ENCODE peak calls at places on chromosomes 4 and X, in ten cellular contexts. Y is stomach, U is body of pancreas, Z is lower leg skin, H is esophagus squamous epithelium, T is prostate gland, L is HCT116, Q is H54, F is breast epithelium, D is uterus. M is an unnamed sample.
A peak's percentile ranks its signal among the peaks of the same experiment; 100 is the strongest.

GRCh38 chrX:13748486-13748885 is 13.9 kb downstream of the OFD1 start:
- DNase-seq in Y (no peak), U (no peak), Z (no peak), H (no peak), T (no peak), L (no peak), Q (no peak), F (no peak), D (no peak), M (no peak)

GRCh38 chrX:104330966-104331365 is 76.2 kb upstream of the ESX1 start:
- DNase-seq in Y (no peak), U (no peak), Z (no peak), H (no peak), T (no peak), L (no peak), Q (no peak), F (no peak), D (no peak), M (no peak)

GRCh38 chr4:176927664-176928063 is 134.9 kb upstream of the VEGFC start:
- DNase-seq in Y (no peak), U (no peak), Z (no peak), H (no peak), T (no peak), L (no peak), Q (no peak), F (no peak), D (no peak), M (no peak)

GRCh38 chr4:109990307-109991257 is 77.9 kb downstream of the EGF start:
- DNase-seq in Y (no peak), U (no peak), Z (no peak), H (no peak), T (no peak), L (no peak), Q (no peak), F (no peak), D (no peak), M (no peak)

GRCh38 chr4:138706206-138706605 is 309.4 kb upstream of the NOCT start:
- DNase-seq in Y (no peak), U (no peak), Z (no peak), H (no peak), T (no peak), L (no peak), Q (no peak), F (no peak), D (no peak), M (no peak)

GRCh38 chr4:87961993-87962791 is 13.3 kb upstream of the SPP1 start:
- DNase-seq in Y (no peak), U (no peak), Z (no peak), H (no peak), T (no peak), L (no peak), Q (no peak), F (no peak), D (no peak), M (no peak)

GRCh38 chr4:36399762-36400353 is 118.4 kb downstream of the DTHD1 start:
- DNase-seq in Y (no peak), U (peak; percentile 26), Z (no peak), H (no peak), T (no peak), L (no peak), Q (no peak), F (no peak), D (no peak), M (peak; percentile 2)

GRCh38 chrX:63686878-63687714 is 97.9 kb downstream of the ARHGEF9 start:
- DNase-seq in Y (no peak), U (no peak), Z (no peak), H (no peak), T (no peak), L (peak; percentile 3), Q (peak; percentile 8), F (no peak), D (no peak), M (peak; percentile 23)

GRCh38 chr4:182578402-182578801 is 335.2 kb downstream of the TENM3 start:
- DNase-seq in Y (no peak), U (no peak), Z (no peak), H (no peak), T (no peak), L (peak; percentile 26), Q (peak; percentile 12), F (no peak), D (no peak), M (no peak)

DNA sequence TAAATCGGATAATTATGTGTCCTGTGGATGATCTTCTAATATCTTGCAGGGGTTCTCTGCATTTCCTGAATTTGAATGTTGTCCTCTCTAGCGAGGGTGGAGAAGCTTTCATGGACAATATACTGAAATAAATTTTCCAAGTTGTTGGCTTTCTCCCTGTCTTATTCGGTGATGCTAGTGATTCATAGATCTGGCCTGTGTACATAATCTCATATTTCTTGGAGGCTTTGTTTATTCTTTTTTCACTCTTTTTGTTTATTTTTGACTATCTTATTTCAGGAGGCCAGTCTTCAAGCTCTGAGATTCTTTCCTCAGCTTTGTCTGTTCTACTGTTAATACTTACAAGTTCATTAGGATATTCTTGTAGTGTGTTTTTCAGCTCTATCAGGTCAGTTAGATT is 20.7 kb upstream of the CLGN start:
- DNase-seq in Y (no peak), U (no peak), Z (no peak), H (no peak), T (no peak), L (no peak), Q (no peak), F (no peak), D (no peak), M (no peak)
- TF ChIP-seq POLR2A in Y (no peak), U (no peak), Z (no peak), H (no peak), T (no peak), L (no peak), Q (no peak), F (no peak), D (no peak), M (no peak)

GRCh38 chr4:1982124-1983052 is 26.4 kb downstream of the NELFA start:
- DNase-seq in Y (no peak), U (no peak), Z (peak; percentile 76), H (no peak), T (no peak), L (no peak), Q (no peak), F (no peak), D (no peak), M (no peak)

GRCh38 chr4:1979477-1980196 is 29.1 kb downstream of the NELFA start:
- DNase-seq in Y (no peak), U (no peak), Z (peak; percentile 61), H (no peak), T (no peak), L (no peak), Q (no peak), F (no peak), D (no peak), M (no peak)

GRCh38 chr4:1980561-1981041 is 28.2 kb downstream of the NELFA start:
- DNase-seq in Y (no peak), U (no peak), Z (peak; percentile 53), H (no peak), T (no peak), L (no peak), Q (no peak), F (no peak), D (no peak), M (no peak)

GRCh38 chr4:1983053-1983845 is 25.5 kb downstream of the NELFA start:
- DNase-seq in Y (no peak), U (no peak), Z (peak; percentile 84), H (no peak), T (no peak), L (no peak), Q (no peak), F (no peak), D (no peak), M (no peak)

DNA sequence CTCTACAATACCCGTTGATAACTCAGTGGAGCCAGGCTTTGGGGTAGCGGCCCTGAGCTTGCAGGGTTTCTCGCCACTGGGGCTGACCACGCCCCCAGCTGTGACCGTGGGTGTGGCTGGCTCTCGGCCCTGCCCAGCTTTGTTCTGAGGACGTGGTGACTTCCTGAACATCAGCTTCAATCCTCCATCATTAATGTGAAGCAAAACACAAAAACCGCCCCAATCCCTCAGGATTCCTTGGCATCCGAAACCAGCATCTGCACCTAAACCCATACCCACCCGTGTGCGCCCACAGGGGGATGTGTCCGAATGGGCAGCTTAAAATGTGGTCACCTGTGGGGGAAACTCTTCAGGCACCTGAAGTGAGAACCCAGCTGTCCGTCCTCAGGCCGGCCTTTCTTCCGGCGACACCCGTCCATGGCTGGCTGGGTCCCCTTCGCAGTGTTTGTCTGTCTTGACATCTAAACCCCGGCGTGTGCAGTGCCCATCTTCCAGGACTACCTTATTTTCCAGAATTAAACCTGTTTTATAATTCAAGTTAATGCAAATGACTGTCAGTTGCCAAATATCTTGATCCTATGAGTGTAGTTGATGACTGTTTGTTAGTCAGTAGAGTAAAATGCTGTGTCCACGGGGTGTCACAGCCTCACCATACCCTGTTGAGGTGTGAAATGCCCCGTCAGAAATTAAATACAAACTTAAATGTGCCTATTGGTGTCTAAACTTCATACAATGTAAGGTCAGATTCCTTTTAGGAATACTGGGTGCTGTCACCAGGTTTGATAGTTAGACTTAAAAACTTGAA is 27.3 kb downstream of the NELFA start:
- DNase-seq in Y (peak; percentile 69), U (no peak), Z (peak; percentile 81), H (no peak), T (no peak), L (peak; percentile 12), Q (no peak), F (no peak), D (no peak), M (no peak)
- TF ChIP-seq POLR2A in Y (no peak), U (no peak), Z (no peak), H (no peak), T (no peak), L (no peak), Q (no peak), F (no peak), D (no peak), M (no peak)

GRCh38 chr4:1716065-1716945 is 4.2 kb upstream of the SLBP start:
- DNase-seq in Y (no peak), U (no peak), Z (no peak), H (no peak), T (no peak), L (no peak), Q (no peak), F (no peak), D (no peak), M (no peak)
- TF ChIP-seq POLR2A in Y (no peak), U (peak; percentile 6), Z (no peak), H (no peak), T (no peak), L (no peak), Q (no peak), F (no peak), D (no peak), M (no peak)

GRCh38 chr4:147547314-147548056 is 66.6 kb downstream of the EDNRA start:
- DNase-seq in Y (no peak), U (no peak), Z (no peak), H (no peak), T (no peak), L (no peak), Q (no peak), F (no peak), D (no peak), M (peak; percentile 29)
- TF ChIP-seq POLR2A in Y (no peak), U (no peak), Z (no peak), H (no peak), T (no peak), L (no peak), Q (no peak), F (no peak), D (no peak), M (no peak)